ENCODE peak calls at places on chromosomes 1 and 21, in five cellular contexts. One of them, this sample, is unnamed.

GRCh38 chr1:201334325-201335173 is 42.9 kb downstream of the TNNT2 start:
- DNase-seq in HCT116: no peak
- DNase-seq in endodermal cell: no peak
- DNase-seq in cardiac muscle cell: no peak
- DNase-seq in SK-N-MC: no peak
- DNase-seq in this sample: no peak

GRCh38 chr1:36161656-36162531 is 5.9 kb downstream of the MAP7D1 start:
- DNase-seq in endodermal cell: peak; percentile 75
- DNase-seq in HCT116: no peak
- DNase-seq in cardiac muscle cell: no peak
- DNase-seq in SK-N-MC: no peak
- DNase-seq in this sample: peak; percentile 55

GRCh38 chr1:17603091-17603841 is 63.8 kb downstream of the ARHGEF10L start:
- DNase-seq in cardiac muscle cell: no peak
- DNase-seq in HCT116: no peak
- DNase-seq in SK-N-MC: no peak
- DNase-seq in endodermal cell: no peak
- DNase-seq in this sample: no peak

GRCh38 chr1:167171286-167171929 is 49.3 kb upstream of the POU2F1 start:
- DNase-seq in cardiac muscle cell: peak; percentile 19
- DNase-seq in SK-N-MC: no peak
- DNase-seq in endodermal cell: no peak
- DNase-seq in HCT116: no peak
- DNase-seq in this sample: no peak

GRCh38 chr1:102097451-102097850 is 100.7 kb upstream of the OLFM3 start:
- DNase-seq in cardiac muscle cell: no peak
- DNase-seq in HCT116: no peak
- DNase-seq in SK-N-MC: no peak
- DNase-seq in endodermal cell: no peak
- DNase-seq in this sample: no peak

GRCh38 chr1:197234581-197234980 is 33.5 kb upstream of the CRB1 start:
- DNase-seq in endodermal cell: no peak
- DNase-seq in HCT116: no peak
- DNase-seq in cardiac muscle cell: no peak
- DNase-seq in SK-N-MC: no peak
- DNase-seq in this sample: no peak

GRCh38 chr1:181607524-181607923 is 124.2 kb downstream of the CACNA1E start:
- DNase-seq in HCT116: no peak
- DNase-seq in cardiac muscle cell: no peak
- DNase-seq in endodermal cell: no peak
- DNase-seq in SK-N-MC: no peak
- DNase-seq in this sample: no peak

GRCh38 chr1:206890690-206891089 is 6.6 kb upstream of the IL24 start:
- DNase-seq in HCT116: no peak
- DNase-seq in cardiac muscle cell: peak; percentile 94
- DNase-seq in SK-N-MC: no peak
- DNase-seq in endodermal cell: no peak
- DNase-seq in this sample: no peak

GRCh38 chr1:85344256-85344694 is 67.8 kb upstream of the BCL10 start:
- DNase-seq in endodermal cell: peak; percentile 86
- DNase-seq in HCT116: no peak
- DNase-seq in cardiac muscle cell: peak; percentile 67
- DNase-seq in SK-N-MC: no peak
- DNase-seq in this sample: peak; percentile 87

GRCh38 chr1:35931424-35932157 is 686 bp downstream of the AGO3 start:
- DNase-seq in endodermal cell: no peak
- DNase-seq in cardiac muscle cell: no peak
- DNase-seq in SK-N-MC: no peak
- DNase-seq in HCT116: no peak
- DNase-seq in this sample: no peak

GRCh38 chr1:53592521-53592982 is 133.4 kb downstream of the DMRTB1 start:
- DNase-seq in cardiac muscle cell: peak; percentile 92
- DNase-seq in HCT116: no peak
- DNase-seq in endodermal cell: peak; percentile 86
- DNase-seq in SK-N-MC: no peak
- DNase-seq in this sample: peak; percentile 72

GRCh38 chr21:43333301-43334062 is 93.4 kb downstream of the SIK1 start:
- DNase-seq in cardiac muscle cell: peak; percentile 92
- DNase-seq in endodermal cell: peak; percentile 80
- DNase-seq in HCT116: no peak
- DNase-seq in SK-N-MC: no peak
- DNase-seq in this sample: peak; percentile 49

GRCh38 chr1:206656936-206657335 is 21.6 kb downstream of the DYRK3 start:
- DNase-seq in SK-N-MC: no peak
- DNase-seq in endodermal cell: no peak
- DNase-seq in cardiac muscle cell: no peak
- DNase-seq in HCT116: no peak
- DNase-seq in this sample: no peak

GRCh38 chr1:244970236-244970652 is 105.9 kb upstream of the HNRNPU start:
- DNase-seq in SK-N-MC: no peak
- DNase-seq in cardiac muscle cell: peak; percentile 86
- DNase-seq in endodermal cell: peak; percentile 96
- DNase-seq in HCT116: peak; percentile 42
- DNase-seq in this sample: peak; percentile 91

GRCh38 chr1:203048555-203049051 is 22.3 kb downstream of the PPFIA4 start:
- DNase-seq in endodermal cell: peak; percentile 92
- DNase-seq in HCT116: no peak
- DNase-seq in cardiac muscle cell: no peak
- DNase-seq in SK-N-MC: no peak
- DNase-seq in this sample: peak; percentile 82

GRCh38 chr1:30415171-30415940 is 308.0 kb downstream of the MATN1 start:
- DNase-seq in SK-N-MC: no peak
- DNase-seq in endodermal cell: peak; percentile 38
- DNase-seq in HCT116: no peak
- DNase-seq in cardiac muscle cell: no peak
- DNase-seq in this sample: peak; percentile 24

GRCh38 chr1:17273096-17273495 is 24.2 kb downstream of the PADI3 start:
- DNase-seq in cardiac muscle cell: no peak
- DNase-seq in endodermal cell: no peak
- DNase-seq in SK-N-MC: no peak
- DNase-seq in HCT116: no peak
- DNase-seq in this sample: no peak

GRCh38 chr1:168320805-168321577 is 40.3 kb downstream of the TBX19 start:
- DNase-seq in endodermal cell: peak; percentile 51
- DNase-seq in cardiac muscle cell: peak; percentile 92
- DNase-seq in HCT116: peak; percentile 71
- DNase-seq in SK-N-MC: no peak
- DNase-seq in this sample: no peak

GRCh38 chr1:109392037-109392787 is 5.5 kb downstream of the SORT1 start:
- DNase-seq in HCT116: no peak
- DNase-seq in cardiac muscle cell: no peak
- DNase-seq in SK-N-MC: no peak
- DNase-seq in endodermal cell: peak; percentile 64
- DNase-seq in this sample: no peak

GRCh38 chr1:247415423-247416361 is at the start of gene NLRP3:
- DNase-seq in endodermal cell: peak; percentile 62
- DNase-seq in HCT116: no peak
- DNase-seq in cardiac muscle cell: no peak
- DNase-seq in SK-N-MC: no peak
- DNase-seq in this sample: peak; percentile 41

GRCh38 chr1:116265931-116266863 is 106.8 kb upstream of the ATP1A1 start:
- DNase-seq in SK-N-MC: no peak
- DNase-seq in cardiac muscle cell: no peak
- DNase-seq in endodermal cell: no peak
- DNase-seq in HCT116: no peak
- DNase-seq in this sample: no peak

GRCh38 chr1:182385885-182386853 is 5.4 kb downstream of the GLUL start:
- DNase-seq in cardiac muscle cell: no peak
- DNase-seq in HCT116: no peak
- DNase-seq in endodermal cell: no peak
- DNase-seq in SK-N-MC: no peak
- DNase-seq in this sample: no peak

GRCh38 chr1:3001471-3002348 is 19.6 kb upstream of the ACTRT2 start:
- DNase-seq in endodermal cell: no peak
- DNase-seq in cardiac muscle cell: no peak
- DNase-seq in SK-N-MC: no peak
- DNase-seq in HCT116: no peak
- DNase-seq in this sample: no peak

GRCh38 chr1:96236156-96236739 is 485.3 kb upstream of the PTBP2 start:
- DNase-seq in SK-N-MC: peak; percentile 75
- DNase-seq in endodermal cell: peak; percentile 65
- DNase-seq in HCT116: peak; percentile 43
- DNase-seq in cardiac muscle cell: peak; percentile 79
- DNase-seq in this sample: no peak

GRCh38 chr1:33462449-33463164 is 9.8 kb upstream of the ZSCAN20 start:
- DNase-seq in HCT116: no peak
- DNase-seq in endodermal cell: no peak
- DNase-seq in SK-N-MC: no peak
- DNase-seq in cardiac muscle cell: no peak
- DNase-seq in this sample: no peak

GRCh38 chr1:63794354-63794753 is 20.5 kb downstream of the ROR1 start:
- DNase-seq in cardiac muscle cell: no peak
- DNase-seq in SK-N-MC: no peak
- DNase-seq in HCT116: no peak
- DNase-seq in endodermal cell: no peak
- DNase-seq in this sample: no peak
- H3K27ac ChIP-seq in cardiac muscle cell: no peak overlapping the region
- H3K27ac ChIP-seq in SK-N-MC: no peak overlapping the region
- H3K27ac ChIP-seq in HCT116: no peak overlapping the region
- H3K27ac ChIP-seq in endodermal cell: no peak overlapping the region
- H3K27ac ChIP-seq in this sample: peak overlapping the region; percentile 23

GRCh38 chr1:155061381-155062150 is 2.0 kb upstream of the EFNA4 start:
- DNase-seq in cardiac muscle cell: peak; percentile 89
- DNase-seq in HCT116: peak; percentile 73
- DNase-seq in endodermal cell: peak; percentile 99
- DNase-seq in SK-N-MC: no peak
- DNase-seq in this sample: peak; percentile 94
- H3K27ac ChIP-seq in cardiac muscle cell: no peak overlapping the region
- H3K27ac ChIP-seq in HCT116: peak overlapping the region; percentile 56
- H3K27ac ChIP-seq in endodermal cell: no peak overlapping the region
- H3K27ac ChIP-seq in SK-N-MC: no peak overlapping the region
- H3K27ac ChIP-seq in this sample: no peak overlapping the region

GRCh38 chr1:8015809-8016165 is 10.3 kb downstream of the ERRFI1 start:
- DNase-seq in SK-N-MC: no peak
- DNase-seq in HCT116: no peak
- DNase-seq in endodermal cell: no peak
- DNase-seq in cardiac muscle cell: peak; percentile 85
- DNase-seq in this sample: no peak

GRCh38 chr1:8018492-8019228 is 7.4 kb downstream of the ERRFI1 start:
- DNase-seq in SK-N-MC: no peak
- DNase-seq in endodermal cell: no peak
- DNase-seq in cardiac muscle cell: peak; percentile 27
- DNase-seq in HCT116: no peak
- DNase-seq in this sample: no peak

GRCh38 chr1:8016244-8017241 is 9.6 kb downstream of the ERRFI1 start:
- DNase-seq in HCT116: no peak
- DNase-seq in cardiac muscle cell: peak; percentile 41
- DNase-seq in SK-N-MC: no peak
- DNase-seq in endodermal cell: no peak
- DNase-seq in this sample: no peak

GRCh38 chr1:8019229-8019620 is 6.9 kb downstream of the ERRFI1 start:
- DNase-seq in cardiac muscle cell: no peak
- DNase-seq in endodermal cell: no peak
- DNase-seq in HCT116: no peak
- DNase-seq in SK-N-MC: no peak
- DNase-seq in this sample: no peak

DNA sequence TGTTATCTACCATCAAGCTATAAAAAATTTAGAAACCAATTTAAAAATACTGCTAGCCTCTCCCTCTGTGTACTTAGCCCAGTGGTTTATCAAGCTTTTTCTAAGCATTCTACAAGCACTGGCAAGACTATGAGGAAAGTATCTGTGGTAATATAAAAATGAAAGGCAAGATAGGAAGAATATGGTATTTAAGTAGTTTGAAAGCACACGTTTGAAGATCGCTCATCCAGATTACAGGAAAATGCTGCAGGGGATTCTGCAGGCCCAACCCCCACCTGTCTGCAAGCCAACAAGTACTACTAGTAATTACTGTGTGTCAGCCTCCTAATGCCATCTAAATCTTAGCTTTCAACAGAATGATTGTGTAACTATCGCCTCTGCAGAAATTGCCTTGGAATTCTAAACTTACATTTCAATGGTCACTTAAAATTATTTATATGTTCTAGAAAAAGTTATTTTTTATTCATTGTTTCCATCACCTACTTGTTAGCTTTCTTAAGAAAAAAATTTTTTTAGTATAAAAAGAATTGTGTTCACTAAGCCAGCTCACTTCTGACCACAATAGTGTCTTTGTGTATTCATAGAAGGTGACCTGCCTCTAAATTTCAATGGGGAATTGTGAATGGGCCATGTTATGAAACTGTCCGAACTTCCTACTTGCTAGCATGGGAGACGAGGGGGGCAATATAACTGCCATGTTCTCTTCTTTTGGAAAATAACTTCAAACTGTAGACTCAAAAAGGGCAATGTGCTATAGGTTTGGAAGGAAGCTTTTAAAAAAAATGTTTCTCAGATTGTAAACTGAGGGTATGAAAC is 8.4 kb downstream of the ERRFI1 start:
- DNase-seq in HCT116: no peak
- DNase-seq in cardiac muscle cell: peak; percentile 64
- DNase-seq in endodermal cell: no peak
- DNase-seq in SK-N-MC: peak; percentile 76
- DNase-seq in this sample: no peak
- H3K27ac ChIP-seq in HCT116: peak overlapping the region; percentile 99
- H3K27ac ChIP-seq in cardiac muscle cell: no peak overlapping the region
- H3K27ac ChIP-seq in endodermal cell: peak overlapping the region; percentile 58
- H3K27ac ChIP-seq in SK-N-MC: peak overlapping the region; percentile 6
- H3K27ac ChIP-seq in this sample: no peak overlapping the region

GRCh38 chr1:71053146-71053545 is 5.5 kb upstream of the PTGER3 start:
- DNase-seq in endodermal cell: no peak
- DNase-seq in HCT116: no peak
- DNase-seq in SK-N-MC: no peak
- DNase-seq in cardiac muscle cell: no peak
- DNase-seq in this sample: no peak
- H3K27ac ChIP-seq in endodermal cell: no peak overlapping the region
- H3K27ac ChIP-seq in HCT116: no peak overlapping the region
- H3K27ac ChIP-seq in SK-N-MC: no peak overlapping the region
- H3K27ac ChIP-seq in cardiac muscle cell: no peak overlapping the region
- H3K27ac ChIP-seq in this sample: no peak overlapping the region

GRCh38 chr1:10057305-10057704 is 24.5 kb downstream of the UBE4B start:
- DNase-seq in cardiac muscle cell: peak; percentile 55
- DNase-seq in SK-N-MC: no peak
- DNase-seq in endodermal cell: no peak
- DNase-seq in HCT116: no peak
- DNase-seq in this sample: no peak
- H3K27ac ChIP-seq in cardiac muscle cell: peak overlapping the region; percentile 48
- H3K27ac ChIP-seq in SK-N-MC: peak overlapping the region; percentile 5
- H3K27ac ChIP-seq in endodermal cell: no peak overlapping the region
- H3K27ac ChIP-seq in HCT116: no peak overlapping the region
- H3K27ac ChIP-seq in this sample: no peak overlapping the region

DNA sequence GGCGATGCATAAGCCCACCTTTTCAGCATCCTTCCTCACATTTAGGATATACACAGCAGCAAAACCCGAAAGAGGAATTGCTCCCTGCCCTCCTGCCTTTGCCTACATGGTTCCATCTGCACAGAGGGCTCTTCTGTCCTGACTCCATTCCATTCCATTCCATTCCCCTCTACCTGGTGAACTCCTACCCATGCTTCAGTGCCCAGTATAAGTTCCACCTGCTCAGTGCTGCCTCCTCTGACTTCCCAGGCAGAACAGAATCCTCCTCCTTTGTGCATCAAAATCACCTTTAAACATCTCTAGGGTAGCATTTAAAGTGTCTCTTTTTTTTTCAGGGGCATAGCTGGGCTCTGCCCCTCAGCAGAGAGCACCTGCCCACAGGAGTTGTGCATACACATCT is 112.9 kb downstream of the PCNX2 start:
- DNase-seq in SK-N-MC: no peak
- DNase-seq in endodermal cell: no peak
- DNase-seq in cardiac muscle cell: no peak
- DNase-seq in HCT116: no peak
- DNase-seq in this sample: no peak
- H3K27ac ChIP-seq in SK-N-MC: no peak overlapping the region
- H3K27ac ChIP-seq in endodermal cell: no peak overlapping the region
- H3K27ac ChIP-seq in cardiac muscle cell: no peak overlapping the region
- H3K27ac ChIP-seq in HCT116: no peak overlapping the region
- H3K27ac ChIP-seq in this sample: no peak overlapping the region

GRCh38 chr1:20390589-20391331 is 95.2 kb downstream of the CAMK2N1 start:
- DNase-seq in SK-N-MC: no peak
- DNase-seq in HCT116: no peak
- DNase-seq in cardiac muscle cell: no peak
- DNase-seq in endodermal cell: no peak
- DNase-seq in this sample: no peak
- H3K27ac ChIP-seq in SK-N-MC: no peak overlapping the region
- H3K27ac ChIP-seq in HCT116: no peak overlapping the region
- H3K27ac ChIP-seq in cardiac muscle cell: no peak overlapping the region
- H3K27ac ChIP-seq in endodermal cell: no peak overlapping the region
- H3K27ac ChIP-seq in this sample: no peak overlapping the region